ENCODE peak calls at places on chromosomes 11 and 22, in four cellular contexts. B is transverse colon, N is GM12891, M is K562. I is an unnamed sample.

GRCh38 chr22:38811241-38811640 is 17.3 kb upstream of the DNAL4 start:
- DNase-seq in N (no peak), M (no peak), B (no peak), I (no peak)

GRCh38 chr11:67674442-67674871 is at the start of gene ALDH3B2:
- DNase-seq in B (peak; percentile 81), N (no peak), M (no peak), I (no peak)

GRCh38 chr11:47185305-47186075 is 744 bp downstream of the PACSIN3 start:
- DNase-seq in B (peak; percentile 39), N (no peak), M (no peak), I (peak; percentile 88)

GRCh38 chr11:69352181-69352580 is 58.2 kb downstream of the MYEOV start:
- DNase-seq in B (no peak), N (no peak), M (no peak), I (no peak)

GRCh38 chr22:44919691-44920090 is 90.1 kb downstream of the PHF21B start:
- DNase-seq in N (no peak), M (no peak), B (no peak), I (peak; percentile 27)

GRCh38 chr11:106369224-106369623 is 291.8 kb downstream of the AASDHPPT start:
- DNase-seq in N (no peak), B (no peak), M (no peak), I (no peak)

GRCh38 chr22:31036671-31037550 is 44.2 kb upstream of the SMTN start:
- DNase-seq in N (no peak), B (peak; percentile 34), M (no peak), I (peak; percentile 90)

GRCh38 chr11:71580057-71581003 is 2.3 kb downstream of the KRTAP5-11 start:
- DNase-seq in M (peak; percentile 72), N (peak; percentile 43), B (peak; percentile 58), I (peak; percentile 76)

GRCh38 chr11:67370351-67371076 is 2.9 kb downstream of the CLCF1 start:
- DNase-seq in M (no peak), B (no peak), N (no peak), I (peak; percentile 76)

GRCh38 chr22:24498826-24499225 is 3.7 kb downstream of the UPB1 start:
- DNase-seq in M (no peak), B (no peak), N (no peak), I (no peak)

GRCh38 chr11:3092603-3093141 is 35.4 kb upstream of the CARS1 start:
- DNase-seq in B (no peak), N (peak; percentile 19), M (no peak), I (peak; percentile 61)

GRCh38 chr11:3090096-3090901 is 33.1 kb upstream of the CARS1 start:
- DNase-seq in M (no peak), B (no peak), N (peak; percentile 14), I (peak; percentile 46)

GRCh38 chr11:3091081-3091845 is 34.0 kb upstream of the CARS1 start:
- DNase-seq in B (no peak), N (peak; percentile 19), M (no peak), I (peak; percentile 65)

GRCh38 chr11:3093281-3094191 is 36.3 kb upstream of the CARS1 start:
- DNase-seq in B (no peak), N (no peak), M (peak; percentile 28), I (peak; percentile 64)

GRCh38 chr11:3091846-3092602 is 34.8 kb upstream of the CARS1 start:
- DNase-seq in B (peak; percentile 80), N (peak; percentile 97), M (peak; percentile 94), I (peak; percentile 81)
- TF ChIP-seq POLR2AphosphoS5 in B (no peak), N (no peak), M (no peak), I (peak; percentile 18)

DNA sequence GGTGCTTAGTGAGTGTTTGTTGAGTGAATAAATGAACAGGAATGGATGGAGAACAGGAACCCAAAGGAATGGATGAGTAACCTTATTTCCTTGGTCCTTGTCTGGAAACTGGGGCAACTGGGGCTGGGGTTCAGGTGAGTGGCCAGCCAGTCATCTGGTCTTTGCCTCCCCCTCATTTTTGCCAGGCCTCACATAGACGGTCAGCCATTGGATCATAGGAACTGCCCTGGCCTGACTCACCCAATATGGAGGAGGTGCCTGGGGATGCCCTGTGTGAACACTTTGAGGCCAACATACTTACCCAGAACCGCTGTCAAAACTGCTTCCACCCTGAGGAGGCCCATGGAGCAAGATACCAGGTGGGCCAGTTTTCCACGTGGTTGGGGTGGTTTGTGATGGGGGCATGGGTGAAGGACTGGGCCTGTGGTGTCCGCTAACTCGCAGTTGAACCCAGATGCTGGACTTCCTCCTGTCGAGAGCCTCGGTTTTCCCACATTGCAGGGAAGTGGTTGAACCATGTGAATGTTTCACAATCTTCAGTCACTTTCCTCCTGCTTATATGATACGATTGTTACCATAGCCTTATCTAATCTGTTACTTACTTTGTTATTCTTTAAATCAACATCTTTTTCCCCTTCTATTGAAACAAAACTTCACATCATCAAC is 4.4 kb downstream of the TRIOBP start:
- DNase-seq in B (no peak), M (no peak), N (no peak), I (no peak)
- TF ChIP-seq POLR2AphosphoS5 in B (no peak), M (no peak), N (no peak), I (no peak)

GRCh38 chr11:44203270-44204043 is 106.5 kb downstream of the ALX4 start:
- DNase-seq in N (no peak), B (peak; percentile 15), M (no peak), I (no peak)

GRCh38 chr11:44207292-44207691 is 102.6 kb downstream of the ALX4 start:
- DNase-seq in N (no peak), M (no peak), B (no peak), I (no peak)

GRCh38 chr11:44205836-44206235 is 104.1 kb downstream of the ALX4 start:
- DNase-seq in M (no peak), N (no peak), B (no peak), I (no peak)

GRCh38 chr11:44208976-44209603 is 100.8 kb downstream of the ALX4 start:
- DNase-seq in B (no peak), N (no peak), M (no peak), I (no peak)

DNA sequence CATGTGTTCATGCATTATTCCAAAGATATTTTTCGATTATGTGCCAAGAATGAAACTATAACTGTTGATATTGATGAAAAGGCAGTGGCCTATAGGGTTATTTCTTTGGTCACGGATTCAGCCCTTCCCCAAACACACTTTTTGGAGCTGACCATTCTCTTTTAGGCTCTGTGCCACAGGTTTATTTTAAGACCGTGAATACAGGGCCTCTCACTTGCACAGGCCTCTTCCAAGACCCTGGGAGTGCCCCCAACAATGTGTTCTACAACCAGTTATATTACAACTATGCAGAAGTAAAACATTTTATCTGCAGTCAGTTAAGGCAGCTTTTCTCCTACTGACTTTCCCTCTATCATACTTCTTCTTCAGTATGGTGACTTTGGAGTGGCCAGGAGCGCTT is 104.6 kb downstream of the ALX4 start:
- DNase-seq in M (no peak), N (no peak), B (no peak), I (no peak)
- TF ChIP-seq POLR2AphosphoS5 in M (no peak), N (no peak), B (no peak), I (no peak)

GRCh38 chr11:75631086-75631694 is 37.6 kb downstream of the MAP6 start:
- DNase-seq in N (no peak), M (no peak), B (no peak), I (no peak)
- TF ChIP-seq POLR2AphosphoS5 in N (no peak), M (no peak), B (no peak), I (no peak)

GRCh38 chr11:9567401-9567800 is 6.1 kb upstream of the WEE1 start:
- DNase-seq in N (no peak), M (no peak), B (no peak), I (no peak)

GRCh38 chr11:9568161-9568853 is 5.2 kb upstream of the WEE1 start:
- DNase-seq in M (no peak), N (no peak), B (no peak), I (no peak)

GRCh38 chr11:9569588-9570164 is 3.8 kb upstream of the WEE1 start:
- DNase-seq in M (no peak), N (no peak), B (no peak), I (no peak)

GRCh38 chr11:9570313-9570712 is 3.2 kb upstream of the WEE1 start:
- DNase-seq in N (no peak), B (no peak), M (no peak), I (no peak)

GRCh38 chr11:9568854-9569587 is 4.4 kb upstream of the WEE1 start:
- DNase-seq in N (no peak), B (peak; percentile 86), M (no peak), I (peak; percentile 83)
- TF ChIP-seq POLR2AphosphoS5 in N (no peak), B (peak; percentile 12), M (no peak), I (peak; percentile 76)

DNA sequence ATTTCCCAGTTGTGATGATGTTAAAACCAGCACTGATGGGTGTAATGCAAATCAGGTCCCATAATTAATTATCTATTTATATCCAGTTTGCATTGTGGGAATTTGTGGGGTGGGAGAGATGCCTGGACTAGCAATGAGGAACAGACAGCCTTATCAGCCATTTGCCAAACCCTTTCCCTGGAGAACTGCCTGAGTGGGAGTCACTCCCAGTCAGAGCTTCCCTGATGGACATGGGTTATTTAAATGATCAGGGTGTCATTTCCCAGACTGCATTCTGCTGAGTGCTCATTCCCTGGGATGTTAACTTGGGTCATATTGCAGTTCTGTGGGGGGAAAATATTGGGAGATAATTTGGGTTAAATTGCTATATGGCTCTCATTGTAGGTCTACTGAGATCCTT is 168.5 kb downstream of the NAV2 start:
- DNase-seq in M (no peak), B (no peak), N (no peak), I (no peak)
- TF ChIP-seq POLR2AphosphoS5 in M (no peak), B (no peak), N (no peak), I (no peak)

DNA sequence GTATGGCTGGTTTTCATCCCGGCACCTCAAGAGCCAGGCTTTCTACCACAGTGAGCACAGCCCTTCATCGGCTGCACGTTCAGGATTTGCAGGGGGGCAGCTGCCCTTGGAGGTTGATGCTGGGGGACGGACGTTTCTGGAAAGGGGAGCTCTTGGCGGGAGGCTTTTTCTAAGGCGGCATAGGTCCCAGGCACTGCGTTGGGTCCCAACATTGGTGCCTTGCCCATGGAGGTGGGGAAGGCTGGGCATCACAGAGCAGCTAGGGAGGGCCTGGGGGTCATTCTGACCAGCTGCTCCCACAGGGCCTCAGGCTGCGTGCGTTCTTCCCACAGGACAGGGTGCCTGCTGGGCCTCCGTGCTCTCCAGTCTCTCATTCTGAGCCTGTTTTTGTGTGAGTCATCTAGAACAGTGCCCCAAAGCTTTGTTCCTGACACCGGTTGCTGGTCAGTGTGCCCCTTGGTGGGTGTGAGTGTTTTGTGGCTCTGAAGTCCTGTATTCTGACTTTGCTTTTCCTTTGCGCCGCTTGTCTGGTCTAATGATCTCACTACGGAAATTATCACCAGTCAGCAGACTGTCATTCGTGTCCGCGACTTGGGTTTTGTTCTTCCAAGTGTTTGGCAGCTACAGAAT is 275.9 kb downstream of the TBC1D22A start:
- DNase-seq in N (no peak), B (no peak), M (no peak), I (peak; percentile 27)
- TF ChIP-seq POLR2AphosphoS5 in N (no peak), B (no peak), M (no peak), I (no peak)

DNA sequence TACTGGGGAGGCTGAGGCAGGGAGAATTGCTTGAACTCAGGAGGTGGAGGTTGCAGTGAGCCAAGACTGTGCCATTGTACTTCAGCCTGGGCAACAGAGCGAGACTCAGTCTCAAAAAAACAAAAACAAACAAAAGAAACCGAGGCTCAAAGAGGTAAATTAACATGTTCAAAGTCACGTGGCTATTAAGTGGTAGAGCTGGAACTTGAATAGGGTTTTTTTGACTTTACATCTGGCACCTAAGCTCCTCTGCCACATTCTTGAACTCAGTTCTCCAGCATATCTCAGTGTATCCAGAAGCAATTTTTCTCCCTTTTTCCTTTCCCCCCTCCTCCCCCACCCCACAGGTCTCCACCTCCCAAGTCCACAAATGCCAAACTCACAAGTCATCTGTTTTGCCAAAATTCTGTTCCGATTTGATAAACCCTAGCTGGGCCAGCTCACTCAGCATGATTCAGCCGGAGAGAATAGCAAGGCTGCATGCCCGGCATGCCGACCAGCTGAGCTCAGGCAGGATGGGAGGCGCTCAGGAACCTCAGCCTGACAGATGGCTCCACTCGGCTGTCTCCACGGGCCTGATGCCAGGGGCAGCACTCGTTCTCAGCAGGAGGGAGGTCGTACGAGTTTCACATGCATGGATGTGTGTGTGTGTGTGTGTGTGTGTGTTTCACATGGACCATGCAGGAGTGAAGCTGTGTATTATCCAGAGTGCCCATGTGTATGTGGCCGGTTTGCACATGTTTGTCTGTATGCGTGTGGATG is 63.2 kb upstream of the RRAS2 start:
- DNase-seq in M (peak; percentile 59), N (no peak), B (peak; percentile 66), I (peak; percentile 94)
- TF ChIP-seq POLR2AphosphoS5 in M (peak; percentile 60), N (no peak), B (peak; percentile 53), I (peak; percentile 68)

I was measured in sigmoid colon.